ENCODE peak calls at places on chromosomes 13 and 19, in four cellular contexts. A is HTR-8/SVneo; I is spleen; S is stimulated activated CD4-positive, alpha-beta T cell treated with anti-CD3 and anti-CD28 coated beads, TNF-alpha, amount 100 ng/mL, for 4 hours. U is an unnamed sample.

GRCh38 chr19:46181386-46181774 is 33.3 kb downstream of the IGFL2 start:
- DNase-seq in I (no peak), A (peak), S (no peak), U (no peak)

GRCh38 chr13:48962281-48962680 is 13.4 kb upstream of the FNDC3A start:
- DNase-seq in S (no peak), A (no peak), I (no peak), U (no peak)

GRCh38 chr13:59478908-59479307 is 684.8 kb downstream of the DIAPH3 start:
- DNase-seq in A (no peak), S (no peak), I (no peak), U (no peak)

GRCh38 chr19:3682741-3683404 is 17.4 kb downstream of the PIP5K1C start:
- DNase-seq in I (no peak), S (no peak), A (no peak), U (no peak)

GRCh38 chr13:38399540-38399939 is 49.9 kb downstream of the UFM1 start:
- DNase-seq in A (no peak), I (no peak), S (no peak), U (no peak)

GRCh38 chr19:42091300-42092266 is 15.6 kb downstream of the ZNF574 start:
- DNase-seq in S (no peak), I (peak), A (no peak), U (no peak)

GRCh38 chr19:53394522-53394973 is 401 bp upstream of the ZNF765 start:
- DNase-seq in I (peak), A (peak), S (no peak), U (no peak)

GRCh38 chr13:20395061-20395916 is 130.4 kb downstream of the CRYL1 start:
- DNase-seq in I (no peak), A (no peak), S (no peak), U (no peak)

GRCh38 chr13:26605845-26606244 is 48.4 kb downstream of the WASF3 start:
- DNase-seq in I (no peak), S (no peak), A (no peak), U (no peak)

GRCh38 chr19:35140207-35140897 is 1.7 kb downstream of the FXYD1 start:
- DNase-seq in A (no peak), I (no peak), S (no peak), U (no peak)

GRCh38 chr19:29851769-29852521 is 40.2 kb downstream of the CCNE1 start:
- DNase-seq in S (no peak), I (no peak), A (no peak), U (no peak)

GRCh38 chr13:110397445-110397844 is 90.4 kb downstream of the COL4A2 start:
- DNase-seq in A (no peak), I (no peak), S (no peak), U (no peak)

GRCh38 chr13:67140006-67140405 is 90.1 kb downstream of the PCDH9 start:
- DNase-seq in A (no peak), I (no peak), S (no peak), U (no peak)

GRCh38 chr19:12773571-12773970 is 1.8 kb downstream of the HOOK2 start:
- DNase-seq in S (no peak), I (no peak), A (no peak), U (no peak)

GRCh38 chr19:4444765-4445741 is 12.5 kb downstream of the UBXN6 start:
- DNase-seq in A (no peak), I (no peak), S (no peak), U (no peak)

GRCh38 chr13:41465965-41466364 is 8.6 kb downstream of the RGCC start:
- DNase-seq in A (no peak), I (no peak), S (no peak), U (no peak)

GRCh38 chr13:98264877-98265276 is 87.8 kb upstream of the RNF113B start:
- DNase-seq in S (no peak), I (no peak), A (no peak), U (no peak)

GRCh38 chr19:37692956-37693660 is 26.5 kb downstream of the ZNF607 start:
- DNase-seq in S (no peak), I (no peak), A (no peak), U (no peak)